ENCODE peak calls at places on chromosomes 13 and 19, in five cellular contexts. P is NT2/D1, I is iris pigment epithelial cell, C is substantia nigra, B is HTR-8/SVneo. E is an unnamed sample.

GRCh38 chr13:103795892-103796478 is 729.8 kb upstream of the SLC10A2 start:
- DNase-seq in P (no peak), I (no peak), C (no peak), B (no peak), E (no peak)

GRCh38 chr19:11142528-11143171 is 12.9 kb downstream of the SPC24 start:
- DNase-seq in P (peak), I (peak), C (peak), B (peak), E (peak)

GRCh38 chr19:38055655-38056521 is 148.9 kb downstream of the SIPA1L3 start:
- DNase-seq in P (peak), I (no peak), C (no peak), B (no peak), E (no peak)

GRCh38 chr19:31515931-31516330 is 166.7 kb upstream of the TSHZ3 start:
- DNase-seq in P (no peak), I (peak), C (no peak), B (no peak), E (no peak)

GRCh38 chr13:85728831-85729230 is 70.4 kb downstream of the SLITRK6 start:
- DNase-seq in P (no peak), I (peak), C (no peak), B (no peak), E (no peak)

GRCh38 chr19:12696366-12697335 is at the start of gene FBXW9:
- DNase-seq in P (peak), I (peak), C (peak), B (peak), E (peak)

GRCh38 chr13:35923347-35923746 is 207.8 kb downstream of the DCLK1 start:
- DNase-seq in P (no peak), I (peak), C (no peak), B (peak), E (no peak)

GRCh38 chr19:18781047-18781600 is 10.0 kb downstream of the COMP start:
- DNase-seq in P (no peak), I (no peak), C (no peak), B (no peak), E (no peak)

GRCh38 chr13:40069173-40070044 is 413.9 kb downstream of the COG6 start:
- DNase-seq in P (peak), I (peak), C (peak), B (peak), E (peak)

GRCh38 chr19:29106353-29106885 is 106.5 kb downstream of the UQCRFS1 start:
- DNase-seq in P (no peak), I (no peak), C (no peak), B (no peak), E (no peak)

GRCh38 chr19:30695171-30695875 is 323.1 kb downstream of the ZNF536 start:
- DNase-seq in P (no peak), I (no peak), C (no peak), B (no peak), E (no peak)

GRCh38 chr19:3523361-3524074 is 15.5 kb upstream of the TEKTIP1 start:
- DNase-seq in P (no peak), I (no peak), C (no peak), B (no peak), E (no peak)

GRCh38 chr13:102903659-102904407 is 58.0 kb downstream of the ERCC5 start:
- DNase-seq in P (no peak), I (peak), C (peak), B (peak), E (peak)

GRCh38 chr19:36136975-36137686 is 2.7 kb upstream of the CAPNS1 start:
- DNase-seq in P (no peak), I (peak), C (no peak), B (peak), E (no peak)

GRCh38 chr19:57016076-57016475 is 103.7 kb upstream of the USP29 start:
- DNase-seq in P (no peak), I (no peak), C (no peak), B (no peak), E (peak)

GRCh38 chr13:113631341-113632095 is 26.5 kb downstream of the ATP4B start:
- DNase-seq in P (no peak), I (no peak), C (no peak), B (no peak), E (no peak)

GRCh38 chr13:110479648-110480047 is 81.9 kb downstream of the RAB20 start:
- DNase-seq in P (no peak), I (no peak), C (no peak), B (no peak), E (no peak)

GRCh38 chr19:18507021-18507726 is 14.7 kb downstream of the ELL start:
- DNase-seq in P (no peak), I (peak), C (no peak), B (no peak), E (no peak)

GRCh38 chr19:919157-920050 is 2.3 kb downstream of the KISS1R start:
- DNase-seq in P (no peak), I (no peak), C (no peak), B (no peak), E (no peak)

GRCh38 chr13:109160887-109161669 is 531.7 kb downstream of the MYO16 start:
- DNase-seq in P (no peak), I (peak), C (peak), B (no peak), E (no peak)

GRCh38 chr13:33069365-33069764 is 53.1 kb downstream of the KL start:
- DNase-seq in P (no peak), I (peak), C (no peak), B (no peak), E (no peak)

GRCh38 chr19:13090511-13091231 is 12.0 kb downstream of the LYL1 start:
- DNase-seq in P (no peak), I (no peak), C (no peak), B (no peak), E (no peak)